ENCODE peak calls at places on chromosomes 4 and X, in four cellular contexts. H is hypothalamus, D is GM18507, F is HFF-Myc. K is an unnamed sample.

GRCh38 chr4:157372154-157372553 is 151.6 kb downstream of the GRIA2 start:
- DNase-seq in H (no peak), D (no peak), F (no peak), K (no peak)

GRCh38 chr4:101621120-101621519 is 169.4 kb upstream of the BANK1 start:
- DNase-seq in H (no peak), D (no peak), F (peak), K (no peak)

GRCh38 chrX:3638280-3638873 is 75.1 kb downstream of the PRKX start:
- DNase-seq in H (no peak), D (peak), F (no peak), K (no peak)

GRCh38 chrX:85375333-85375738 is 4.1 kb downstream of the POF1B start:
- DNase-seq in H (no peak), D (no peak), F (no peak), K (no peak)

GRCh38 chr4:74438661-74439060 is 6.3 kb upstream of the AREG start:
- DNase-seq in H (no peak), D (no peak), F (no peak), K (no peak)

GRCh38 chr4:83490876-83491450 is 6.1 kb upstream of the ABRAXAS1 start:
- DNase-seq in H (no peak), D (peak), F (peak), K (no peak)

GRCh38 chrX:119696251-119696890 is 3.4 kb upstream of the SEPTIN6 start:
- DNase-seq in H (no peak), D (no peak), F (no peak), K (no peak)

GRCh38 chrX:120419465-120419864 is 49.6 kb downstream of the LAMP2 start:
- DNase-seq in H (no peak), D (no peak), F (no peak), K (peak)

GRCh38 chr4:3531306-3531886 is 826 bp downstream of the LRPAP1 start:
- DNase-seq in H (no peak), D (no peak), F (no peak), K (no peak)

GRCh38 chr4:2837110-2837903 is 6.3 kb upstream of the ADD1 start:
- DNase-seq in H (no peak), D (no peak), F (no peak), K (no peak)

GRCh38 chrX:119252716-119253115 is 16.6 kb downstream of the PGRMC1 start:
- DNase-seq in H (no peak), D (no peak), F (no peak), K (no peak)

GRCh38 chrX:55210931-55211677 is 9.0 kb upstream of the PAGE5 start:
- DNase-seq in H (no peak), D (no peak), F (no peak), K (no peak)